ENCODE peak calls at places on chromosomes 13 and 19, in seven cellular contexts. C is A549; P is colonic mucosa; T is keratinocyte; W is uterus; E is astrocyte; H is CD8-positive, alpha-beta memory T cell. F is an unnamed sample.

GRCh38 chr13:93289047-93289446 is 62.4 kb downstream of the GPC6 start:
- DNase-seq in C (no peak), P (no peak), T (no peak), W (no peak), E (no peak), H (no peak), F (no peak)

GRCh38 chr13:72508392-72508791 is 219.0 kb downstream of the MZT1 start:
- DNase-seq in C (no peak), P (no peak), T (no peak), W (no peak), E (no peak), H (no peak), F (no peak)

GRCh38 chr13:65631078-65631477 is 1599.1 kb downstream of the PCDH9 start:
- DNase-seq in C (no peak), P (no peak), T (no peak), W (no peak), E (no peak), H (no peak), F (no peak)

GRCh38 chr13:40283666-40284065 is 382.8 kb downstream of the FOXO1 start:
- DNase-seq in C (no peak), P (no peak), T (peak; percentile 59), W (no peak), E (no peak), H (no peak), F (no peak)

GRCh38 chr13:105972811-105973590 is 562.5 kb downstream of the EFNB2 start:
- DNase-seq in C (no peak), P (no peak), T (no peak), W (no peak), E (no peak), H (no peak), F (no peak)

GRCh38 chr13:31167490-31167889 is 5.8 kb upstream of the HSPH1 start:
- DNase-seq in C (peak; percentile 19), P (no peak), T (no peak), W (no peak), E (no peak), H (no peak), F (no peak)

GRCh38 chr19:43651758-43652545 is 12.3 kb upstream of the CADM4 start:
- DNase-seq in C (peak; percentile 84), P (peak; percentile 61), T (no peak), W (peak; percentile 47), E (peak; percentile 29), H (no peak), F (peak; percentile 20)

GRCh38 chr13:21613791-21614190 is 9.8 kb upstream of the MICU2 start:
- DNase-seq in C (peak; percentile 9), P (no peak), T (no peak), W (no peak), E (no peak), H (no peak), F (no peak)

DNA sequence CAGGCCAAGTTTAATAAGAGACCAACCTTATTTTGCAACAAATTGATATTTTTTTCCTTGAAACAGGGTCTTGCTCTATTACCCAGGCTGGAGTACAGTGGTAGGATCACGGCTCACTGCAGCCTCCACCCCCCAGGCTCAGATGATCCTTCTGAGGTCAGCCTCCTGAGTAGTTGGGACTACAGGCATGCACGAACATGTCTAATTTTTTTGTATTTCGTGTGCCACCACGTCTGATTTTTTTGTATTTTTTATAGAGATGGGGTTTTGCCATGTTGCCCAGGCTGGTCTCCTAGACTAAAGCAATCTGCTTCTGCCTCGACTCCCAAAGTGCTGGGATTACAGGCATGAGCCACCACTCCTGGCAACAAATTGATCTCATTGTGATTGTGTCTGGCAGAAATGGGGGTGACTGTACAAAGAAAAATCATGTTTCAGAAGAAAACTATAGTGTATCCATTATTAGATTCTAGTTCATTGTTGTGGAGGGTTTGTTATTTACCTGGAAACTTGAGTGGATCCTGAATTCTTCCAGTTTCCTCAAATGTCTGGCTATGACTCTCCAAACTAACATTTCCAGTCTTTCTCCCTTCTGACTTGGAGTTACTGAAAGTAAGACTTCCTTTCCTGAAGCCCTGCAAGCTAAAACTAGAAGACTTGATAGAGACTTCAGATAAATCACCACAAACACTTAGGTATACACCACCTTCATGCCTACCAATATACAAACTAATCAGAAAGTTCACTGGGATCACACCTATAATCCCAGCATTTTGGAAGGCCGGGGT is 17.3 kb upstream of the AKT2 start:
- DNase-seq in C (no peak), P (no peak), T (no peak), W (no peak), E (no peak), H (no peak), F (no peak)
- H3K27ac ChIP-seq in C (no peak overlapping the region), P (no peak overlapping the region), T (peak overlapping the region; percentile 37), W (no peak overlapping the region), E (no peak overlapping the region), H (no peak overlapping the region), F (no peak overlapping the region)

GRCh38 chr19:22634450-22634827 is 315 bp downstream of the ZNF492 start:
- DNase-seq in C (no peak), P (no peak), T (no peak), W (no peak), E (no peak), H (no peak), F (no peak)
- H3K4me3 ChIP-seq in C (no peak overlapping the region), P (peak overlapping the region; percentile 60), T (peak overlapping the region; percentile 88), W (peak overlapping the region; percentile 76), E (peak overlapping the region; percentile 94), H (peak overlapping the region; percentile 53), F (peak overlapping the region; percentile 62)

DNA sequence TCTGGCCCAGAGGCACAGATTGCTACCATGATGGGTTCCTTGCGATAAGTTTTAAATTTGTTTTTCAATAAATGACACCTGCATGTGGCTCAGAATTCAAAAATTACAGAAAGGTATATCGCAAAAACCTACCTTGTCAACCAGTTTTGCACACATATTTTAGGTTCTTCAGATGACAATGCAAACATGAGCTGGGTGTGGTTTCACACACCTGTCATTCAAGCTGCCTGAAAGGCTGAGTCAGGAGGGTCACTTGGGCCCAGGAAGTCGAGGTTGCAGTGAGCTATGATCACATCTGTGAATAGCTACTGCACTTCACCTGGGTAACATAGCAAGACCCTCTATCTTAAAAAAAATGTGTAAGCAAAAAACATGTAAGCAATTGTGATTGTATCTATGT is 56.1 kb downstream of the DNM2 start:
- DNase-seq in C (no peak), P (no peak), T (no peak), W (no peak), E (no peak), H (no peak), F (no peak)
- H3K27ac ChIP-seq in C (no peak overlapping the region), P (no peak overlapping the region), T (no peak overlapping the region), W (no peak overlapping the region), E (no peak overlapping the region), H (no peak overlapping the region), F (no peak overlapping the region)

GRCh38 chr19:46015961-46016425 is 6.9 kb downstream of the PGLYRP1 start:
- DNase-seq in C (peak; percentile 30), P (no peak), T (no peak), W (no peak), E (no peak), H (peak; percentile 40), F (peak; percentile 37)
- H3K4me3 ChIP-seq in C (peak overlapping the region; percentile 59), P (peak overlapping the region; percentile 57), T (no peak overlapping the region), W (peak overlapping the region; percentile 41), E (peak overlapping the region; percentile 58), H (peak overlapping the region; percentile 83), F (peak overlapping the region; percentile 93)

DNA sequence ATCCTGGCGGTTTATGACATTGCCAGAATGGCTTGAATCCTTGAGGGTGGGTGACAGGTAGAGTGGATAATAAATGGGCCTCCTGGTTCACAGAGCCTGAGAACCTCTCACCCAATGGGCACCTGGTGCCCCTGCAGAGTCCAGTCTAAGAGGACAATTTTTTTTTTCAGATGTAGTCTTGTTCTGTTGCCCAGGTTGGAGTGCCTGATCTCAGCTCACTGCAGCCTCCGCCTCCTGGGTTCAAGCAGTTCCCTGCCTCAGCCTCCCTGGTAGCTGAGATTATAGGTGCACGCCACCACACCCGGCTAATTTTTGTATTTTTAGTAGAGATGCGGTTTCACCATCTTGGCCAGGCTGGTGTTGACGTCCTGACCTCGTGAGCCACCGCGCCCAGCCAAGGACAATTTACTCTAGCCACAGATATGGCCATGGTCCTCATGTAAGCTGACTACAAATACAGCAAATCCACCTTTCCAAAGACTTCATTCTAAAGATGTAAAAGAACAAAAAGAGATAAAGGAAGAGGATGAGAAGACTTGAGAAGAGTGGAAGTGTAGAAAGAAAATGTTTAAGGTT is 33.0 kb downstream of the COL4A2 start:
- DNase-seq in C (no peak), P (no peak), T (no peak), W (no peak), E (no peak), H (no peak), F (no peak)
- H3K27ac ChIP-seq in C (no peak overlapping the region), P (peak overlapping the region; percentile 69), T (no peak overlapping the region), W (peak overlapping the region; percentile 92), E (peak overlapping the region; percentile 99), H (no peak overlapping the region), F (no peak overlapping the region)